ENCODE peak calls at places on chromosomes 13 and 19, in nine cellular contexts. One of them, this sample, is unnamed.

GRCh38 chr19:16232127-16232526 is 34.4 kb downstream of the AP1M1 start:
- DNase-seq in effector CD8-positive, alpha-beta T cell: no peak
- DNase-seq in AML-193: no peak
- DNase-seq in osteocyte: no peak
- DNase-seq in retina: no peak
- DNase-seq in CD4-positive, alpha-beta T cell: no peak
- DNase-seq in A549: no peak
- DNase-seq in A172: no peak
- DNase-seq in AG08395: no peak
- DNase-seq in this sample: no peak

GRCh38 chr19:19602713-19603320 is 15.7 kb downstream of the PBX4 start:
- DNase-seq in effector CD8-positive, alpha-beta T cell: no peak
- DNase-seq in AML-193: no peak
- DNase-seq in osteocyte: no peak
- DNase-seq in retina: no peak
- DNase-seq in CD4-positive, alpha-beta T cell: no peak
- DNase-seq in A549: no peak
- DNase-seq in A172: no peak
- DNase-seq in AG08395: no peak
- DNase-seq in this sample: no peak

GRCh38 chr19:30968841-30969399 is 380.3 kb downstream of the TSHZ3 start:
- DNase-seq in effector CD8-positive, alpha-beta T cell: no peak
- DNase-seq in AML-193: no peak
- DNase-seq in osteocyte: no peak
- DNase-seq in retina: no peak
- DNase-seq in CD4-positive, alpha-beta T cell: no peak
- DNase-seq in A549: no peak
- DNase-seq in A172: no peak
- DNase-seq in AG08395: no peak
- DNase-seq in this sample: no peak

GRCh38 chr13:26557393-26558073 is at the start of gene WASF3:
- DNase-seq in effector CD8-positive, alpha-beta T cell: no peak
- DNase-seq in AML-193: no peak
- DNase-seq in osteocyte: peak
- DNase-seq in retina: peak
- DNase-seq in CD4-positive, alpha-beta T cell: no peak
- DNase-seq in A549: peak
- DNase-seq in A172: peak
- DNase-seq in AG08395: peak
- DNase-seq in this sample: peak

GRCh38 chr13:105971312-105971711 is 564.1 kb downstream of the EFNB2 start:
- DNase-seq in effector CD8-positive, alpha-beta T cell: no peak
- DNase-seq in AML-193: no peak
- DNase-seq in osteocyte: no peak
- DNase-seq in retina: no peak
- DNase-seq in CD4-positive, alpha-beta T cell: no peak
- DNase-seq in A549: no peak
- DNase-seq in A172: no peak
- DNase-seq in AG08395: no peak
- DNase-seq in this sample: no peak

GRCh38 chr19:8097198-8097597 is 44.6 kb downstream of the CCL25 start:
- DNase-seq in effector CD8-positive, alpha-beta T cell: no peak
- DNase-seq in AML-193: no peak
- DNase-seq in osteocyte: no peak
- DNase-seq in retina: no peak
- DNase-seq in CD4-positive, alpha-beta T cell: no peak
- DNase-seq in A549: no peak
- DNase-seq in A172: no peak
- DNase-seq in AG08395: no peak
- DNase-seq in this sample: no peak

GRCh38 chr19:35703343-35703742 is 1.0 kb upstream of the ZBTB32 start:
- DNase-seq in effector CD8-positive, alpha-beta T cell: no peak
- DNase-seq in AML-193: no peak
- DNase-seq in osteocyte: no peak
- DNase-seq in retina: no peak
- DNase-seq in CD4-positive, alpha-beta T cell: no peak
- DNase-seq in A549: peak
- DNase-seq in A172: no peak
- DNase-seq in AG08395: no peak
- DNase-seq in this sample: no peak

GRCh38 chr13:80955487-80955886 is 614.6 kb upstream of the SPRY2 start:
- DNase-seq in effector CD8-positive, alpha-beta T cell: no peak
- DNase-seq in AML-193: no peak
- DNase-seq in osteocyte: no peak
- DNase-seq in retina: no peak
- DNase-seq in CD4-positive, alpha-beta T cell: no peak
- DNase-seq in A549: no peak
- DNase-seq in A172: no peak
- DNase-seq in AG08395: no peak
- DNase-seq in this sample: no peak

GRCh38 chr19:964761-965694 is 19.1 kb upstream of the WDR18 start:
- DNase-seq in effector CD8-positive, alpha-beta T cell: no peak
- DNase-seq in AML-193: peak
- DNase-seq in osteocyte: no peak
- DNase-seq in retina: no peak
- DNase-seq in CD4-positive, alpha-beta T cell: no peak
- DNase-seq in A549: peak
- DNase-seq in A172: peak
- DNase-seq in AG08395: no peak
- DNase-seq in this sample: no peak

GRCh38 chr19:42113641-42114348 is 18.5 kb downstream of the POU2F2 start:
- DNase-seq in effector CD8-positive, alpha-beta T cell: no peak
- DNase-seq in AML-193: no peak
- DNase-seq in osteocyte: no peak
- DNase-seq in retina: peak
- DNase-seq in CD4-positive, alpha-beta T cell: no peak
- DNase-seq in A549: peak
- DNase-seq in A172: peak
- DNase-seq in AG08395: peak
- DNase-seq in this sample: no peak

GRCh38 chr19:33532859-33533455 is 11.4 kb upstream of the PEPD start:
- DNase-seq in effector CD8-positive, alpha-beta T cell: no peak
- DNase-seq in AML-193: no peak
- DNase-seq in osteocyte: no peak
- DNase-seq in retina: no peak
- DNase-seq in CD4-positive, alpha-beta T cell: no peak
- DNase-seq in A549: no peak
- DNase-seq in A172: no peak
- DNase-seq in AG08395: no peak
- DNase-seq in this sample: no peak